ENCODE peak calls at places on chromosomes 5 and 9, in four cellular contexts. One of them, this sample, is unnamed.

GRCh38 chr9:114311571-114312512 is 11.1 kb upstream of the ORM1 start:
- DNase-seq in A549: no peak
- DNase-seq in neural progenitor cell: no peak
- DNase-seq in stomach: peak; percentile 24
- DNase-seq in this sample: no peak

GRCh38 chr9:27125030-27125429 is 16.0 kb downstream of the TEK start:
- DNase-seq in A549: peak; percentile 30
- DNase-seq in neural progenitor cell: no peak
- DNase-seq in stomach: peak; percentile 31
- DNase-seq in this sample: peak; percentile 96

GRCh38 chr9:29319727-29320513 is 1746.6 kb upstream of the C9orf72 start:
- DNase-seq in A549: no peak
- DNase-seq in neural progenitor cell: no peak
- DNase-seq in stomach: no peak
- DNase-seq in this sample: no peak

GRCh38 chr9:127390563-127390962 is 6.4 kb upstream of the SLC2A8 start:
- DNase-seq in A549: no peak
- DNase-seq in neural progenitor cell: no peak
- DNase-seq in stomach: no peak
- DNase-seq in this sample: no peak

GRCh38 chr9:98811051-98811650 is 3.7 kb downstream of the GALNT12 start:
- DNase-seq in A549: no peak
- DNase-seq in neural progenitor cell: no peak
- DNase-seq in stomach: no peak
- DNase-seq in this sample: peak; percentile 88

GRCh38 chr5:65831276-65831675 is 95.1 kb upstream of the ERBIN start:
- DNase-seq in A549: no peak
- DNase-seq in neural progenitor cell: no peak
- DNase-seq in stomach: no peak
- DNase-seq in this sample: no peak

GRCh38 chr9:127923046-127923445 is 6.2 kb upstream of the ST6GALNAC4 start:
- DNase-seq in A549: no peak
- DNase-seq in neural progenitor cell: peak; percentile 49
- DNase-seq in stomach: no peak
- DNase-seq in this sample: no peak

GRCh38 chr5:178187014-178187413 is at the start of gene GMCL2:
- DNase-seq in A549: no peak
- DNase-seq in neural progenitor cell: no peak
- DNase-seq in stomach: no peak
- DNase-seq in this sample: no peak

GRCh38 chr9:2290382-2290781 is 275.2 kb downstream of the SMARCA2 start:
- DNase-seq in A549: no peak
- DNase-seq in neural progenitor cell: no peak
- DNase-seq in stomach: no peak
- DNase-seq in this sample: no peak

GRCh38 chr9:130143279-130143893 is 28.8 kb upstream of the NCS1 start:
- DNase-seq in A549: no peak
- DNase-seq in neural progenitor cell: no peak
- DNase-seq in stomach: no peak
- DNase-seq in this sample: no peak

GRCh38 chr9:132516911-132517310 is 65.5 kb upstream of the BARHL1 start:
- DNase-seq in A549: no peak
- DNase-seq in neural progenitor cell: no peak
- DNase-seq in stomach: no peak
- DNase-seq in this sample: no peak

GRCh38 chr5:44320188-44320587 is 69.0 kb downstream of the FGF10 start:
- DNase-seq in A549: no peak
- DNase-seq in neural progenitor cell: no peak
- DNase-seq in stomach: no peak
- DNase-seq in this sample: no peak

GRCh38 chr5:14186132-14186830 is 43.1 kb downstream of the TRIO start:
- DNase-seq in A549: no peak
- DNase-seq in neural progenitor cell: no peak
- DNase-seq in stomach: no peak
- DNase-seq in this sample: peak; percentile 87

GRCh38 chr5:81881595-81881994 is 90.2 kb upstream of the ATG10 start:
- DNase-seq in A549: no peak
- DNase-seq in neural progenitor cell: no peak
- DNase-seq in stomach: no peak
- DNase-seq in this sample: no peak

GRCh38 chr5:58085800-58086199 is 374.1 kb downstream of the PLK2 start:
- DNase-seq in A549: peak; percentile 28
- DNase-seq in neural progenitor cell: no peak
- DNase-seq in stomach: peak; percentile 33
- DNase-seq in this sample: peak; percentile 71

GRCh38 chr5:124352312-124352711 is 394.1 kb downstream of the ZNF608 start:
- DNase-seq in A549: no peak
- DNase-seq in neural progenitor cell: no peak
- DNase-seq in stomach: no peak
- DNase-seq in this sample: no peak

This sample was measured in mammary epithelial cell.